ENCODE peak calls at places on chromosomes 13 and 19, in six cellular contexts. C is lower leg skin, N is coronary artery, F is GM20000, Q is choroid plexus epithelial cell, W is tibial nerve. L is an unnamed sample.

GRCh38 chr19:17867087-17867486 is 4.7 kb upstream of the SLC5A5 start:
- DNase-seq in C (no peak), N (no peak), F (no peak), Q (no peak), W (no peak), L (no peak)

GRCh38 chr13:48126944-48127814 is 32.3 kb upstream of the MED4 start:
- DNase-seq in C (no peak), N (peak), F (peak), Q (peak), W (peak), L (peak)

GRCh38 chr13:111537115-111537728 is 216.8 kb downstream of the TEX29 start:
- DNase-seq in C (peak), N (peak), F (no peak), Q (no peak), W (no peak), L (no peak)

GRCh38 chr19:7833225-7834156 is 3.5 kb downstream of the EVI5L start:
- DNase-seq in C (peak), N (no peak), F (no peak), Q (peak), W (peak), L (no peak)

GRCh38 chr19:35153701-35154534 is 617 bp upstream of the FXYD5 start:
- DNase-seq in C (no peak), N (no peak), F (peak), Q (peak), W (no peak), L (peak)

GRCh38 chr13:26839682-26840081 is 79.1 kb upstream of the GPR12 start:
- DNase-seq in C (peak), N (peak), F (no peak), Q (no peak), W (no peak), L (no peak)

GRCh38 chr13:48194392-48194754 is 38.6 kb upstream of the ITM2B start:
- DNase-seq in C (no peak), N (no peak), F (peak), Q (peak), W (no peak), L (peak)

GRCh38 chr13:59279024-59279423 is 884.7 kb downstream of the DIAPH3 start:
- DNase-seq in C (no peak), N (no peak), F (no peak), Q (no peak), W (no peak), L (no peak)

GRCh38 chr13:76389321-76389720 is 496.9 kb downstream of the KCTD12 start:
- DNase-seq in C (no peak), N (no peak), F (no peak), Q (no peak), W (no peak), L (no peak)

GRCh38 chr13:70297219-70297618 is 189.0 kb upstream of the KLHL1 start:
- DNase-seq in C (no peak), N (no peak), F (no peak), Q (no peak), W (no peak), L (no peak)

GRCh38 chr13:112929778-112930055 is 39.3 kb upstream of the MCF2L start:
- DNase-seq in C (no peak), N (no peak), F (no peak), Q (no peak), W (no peak), L (no peak)

GRCh38 chr19:3279306-3279705 is 54.8 kb downstream of the CELF5 start:
- DNase-seq in C (no peak), N (no peak), F (no peak), Q (no peak), W (no peak), L (no peak)

GRCh38 chr13:24681930-24682329 is 1.7 kb downstream of the ATP12A start:
- DNase-seq in C (no peak), N (no peak), F (no peak), Q (no peak), W (no peak), L (no peak)

GRCh38 chr13:110271313-110271712 is 35.6 kb downstream of the COL4A1 start:
- DNase-seq in C (peak), N (no peak), F (no peak), Q (no peak), W (no peak), L (no peak)

GRCh38 chr19:47723573-47723923 is 10.3 kb downstream of the EHD2 start:
- DNase-seq in C (no peak), N (peak), F (no peak), Q (peak), W (no peak), L (no peak)

GRCh38 chr13:74485757-74486156 is 351.6 kb upstream of the KLF12 start:
- DNase-seq in C (no peak), N (no peak), F (no peak), Q (no peak), W (no peak), L (no peak)

GRCh38 chr19:9309974-9310446 is 372 bp upstream of the ZNF699 start:
- DNase-seq in C (peak), N (peak), F (peak), Q (peak), W (peak), L (no peak)

GRCh38 chr13:29676535-29676934 is 81.0 kb upstream of the SLC7A1 start:
- DNase-seq in C (no peak), N (no peak), F (no peak), Q (no peak), W (no peak), L (no peak)

GRCh38 chr13:109778102-109778542 is 8.3 kb downstream of the IRS2 start:
- DNase-seq in C (no peak), N (no peak), F (no peak), Q (peak), W (no peak), L (no peak)

GRCh38 chr19:15025237-15025636 is 24.0 kb upstream of the CASP14 start:
- DNase-seq in C (no peak), N (no peak), F (peak), Q (peak), W (no peak), L (no peak)

GRCh38 chr13:72508392-72508791 is 219.0 kb downstream of the MZT1 start:
- DNase-seq in C (no peak), N (no peak), F (no peak), Q (no peak), W (no peak), L (no peak)

GRCh38 chr13:28493740-28494536 is 990 bp downstream of the FLT1 start:
- DNase-seq in C (no peak), N (no peak), F (peak), Q (no peak), W (no peak), L (no peak)

DNA sequence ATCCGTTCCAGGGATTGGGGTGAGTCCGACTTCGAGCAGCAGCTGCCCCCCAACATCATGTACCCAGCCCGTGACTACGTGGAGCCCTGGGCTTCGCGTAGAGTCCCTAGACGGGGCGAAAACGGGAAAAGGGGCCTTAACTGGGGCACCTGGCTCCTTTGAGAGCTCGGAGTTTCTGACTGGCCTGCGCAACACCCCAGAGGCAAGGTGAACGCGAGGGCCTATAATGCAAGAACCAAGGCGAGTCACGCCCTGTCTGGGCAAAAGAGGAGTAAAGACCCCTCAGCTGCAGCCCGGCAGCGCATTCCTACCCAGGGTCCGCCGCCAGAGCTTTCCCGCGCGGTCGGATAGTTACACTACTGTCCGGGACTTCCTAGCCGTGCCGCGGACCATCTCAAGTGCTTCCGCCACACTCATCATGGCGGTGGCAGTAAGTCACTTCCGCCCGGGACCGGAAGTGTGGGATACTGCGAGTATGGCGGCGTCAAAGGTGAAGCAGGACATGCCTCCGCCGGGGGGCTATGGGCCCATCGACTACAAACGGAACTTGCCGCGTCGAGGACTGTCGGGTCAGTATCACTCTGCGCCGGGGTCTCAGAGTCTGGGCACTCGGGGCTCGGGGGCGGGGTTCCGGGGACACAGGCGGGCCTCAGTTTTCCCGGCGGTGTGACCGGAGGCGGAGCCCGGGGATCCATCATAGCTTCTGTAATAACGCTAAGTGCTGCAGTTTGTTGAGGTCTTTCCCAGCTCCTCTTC is at the start of gene NDUFA13:
- DNase-seq in C (peak), N (peak), F (peak), Q (peak), W (peak), L (peak)
- TF ChIP-seq CTCF in C (no peak), N (no peak), F (no peak), Q (no peak), W (peak), L (no peak)

GRCh38 chr19:44512326-44513298 is 12.3 kb upstream of the ZNF180 start:
- DNase-seq in C (peak), N (no peak), F (no peak), Q (peak), W (no peak), L (no peak)
- TF ChIP-seq CTCF in C (no peak), N (no peak), F (no peak), Q (peak), W (no peak), L (peak)

GRCh38 chr13:46753917-46754316 is 43.0 kb downstream of the ESD start:
- DNase-seq in C (no peak), N (no peak), F (no peak), Q (no peak), W (no peak), L (no peak)

GRCh38 chr13:46749951-46750350 is 47.0 kb downstream of the ESD start:
- DNase-seq in C (no peak), N (no peak), F (no peak), Q (peak), W (no peak), L (no peak)

GRCh38 chr13:46754812-46755211 is 42.1 kb downstream of the ESD start:
- DNase-seq in C (no peak), N (no peak), F (no peak), Q (no peak), W (no peak), L (no peak)

GRCh38 chr13:46753137-46753536 is 43.8 kb downstream of the ESD start:
- DNase-seq in C (no peak), N (no peak), F (no peak), Q (no peak), W (no peak), L (no peak)

DNA sequence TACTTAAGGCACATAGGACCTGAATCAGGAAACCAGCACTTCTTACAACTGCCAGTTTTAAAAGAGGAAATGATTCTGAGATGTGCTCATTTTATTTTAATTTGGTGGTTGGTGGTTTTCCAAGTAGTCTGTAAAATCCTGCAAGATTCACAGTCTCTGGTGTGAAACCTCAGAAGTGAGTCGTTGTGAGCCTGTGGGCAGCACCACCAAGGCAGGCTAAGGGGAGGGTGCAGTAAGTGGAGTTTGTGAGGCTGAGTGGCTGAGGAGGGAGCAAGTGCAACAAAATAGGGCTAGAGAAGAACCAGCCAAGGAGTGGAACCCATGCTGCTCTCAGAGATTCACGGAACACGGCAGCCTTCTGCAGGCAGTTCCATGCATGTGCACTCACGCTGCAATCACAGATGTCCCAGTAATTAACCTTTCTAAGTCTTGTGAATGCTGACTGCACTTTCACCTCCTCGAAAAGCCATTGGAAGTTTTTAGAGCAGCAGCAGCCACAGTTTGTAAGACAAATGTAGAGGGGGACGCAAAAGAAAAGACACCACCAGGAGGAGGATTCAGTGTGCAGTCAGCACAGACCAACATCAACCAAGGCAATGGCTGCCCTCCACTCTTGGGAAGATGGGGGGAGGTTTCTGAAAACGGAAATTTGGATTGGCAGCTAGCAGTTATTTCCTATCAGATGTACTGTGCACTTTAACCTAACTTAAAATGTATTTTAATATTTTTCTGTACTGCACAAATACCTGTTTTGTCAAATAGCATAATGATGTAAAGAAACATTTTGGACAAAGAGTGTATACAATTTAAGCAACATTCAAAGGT is 44.9 kb downstream of the ESD start:
- DNase-seq in C (no peak), N (no peak), F (peak), Q (peak), W (no peak), L (peak)
- TF ChIP-seq CTCF in C (no peak), N (no peak), F (peak), Q (peak), W (no peak), L (no peak)

DNA sequence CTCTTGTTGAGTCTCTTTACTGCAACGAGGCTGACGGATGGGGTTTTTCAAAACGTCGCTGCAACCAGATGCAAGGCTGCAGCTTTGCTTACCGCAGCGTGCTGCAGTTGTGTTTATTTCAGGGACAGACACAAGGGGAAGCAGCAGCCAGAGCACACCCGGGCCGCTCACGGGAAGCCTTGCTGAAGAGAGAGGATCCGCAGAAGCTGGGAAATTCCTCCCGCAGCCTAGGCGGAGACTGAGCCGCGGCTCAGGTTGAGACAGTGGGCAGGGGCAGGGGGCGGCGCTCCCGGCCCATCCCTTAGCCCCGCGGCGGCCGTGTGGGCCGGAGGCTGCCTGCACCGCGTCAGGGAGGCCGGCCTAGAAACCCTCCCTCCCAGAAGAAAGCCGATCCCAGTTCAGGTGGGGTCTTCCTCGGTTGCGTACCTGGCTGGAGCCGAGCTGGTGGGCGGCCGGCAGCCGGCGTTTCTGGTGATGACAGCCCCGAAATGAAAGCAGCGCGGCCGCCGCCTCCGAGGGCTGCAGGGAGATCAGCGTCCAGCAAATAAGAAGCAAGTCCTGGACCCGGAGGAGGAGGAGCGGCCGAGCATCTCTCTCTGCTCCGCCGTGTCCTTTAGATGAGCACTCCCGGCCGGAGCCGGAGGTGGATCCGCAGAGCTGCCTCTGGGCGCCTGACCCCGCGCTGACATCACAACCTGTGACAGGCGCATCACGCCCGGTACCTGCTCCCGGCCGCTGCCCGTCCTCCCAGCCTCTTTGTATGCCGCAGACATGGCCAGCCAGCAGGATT is at the start of gene FRY:
- DNase-seq in C (peak), N (peak), F (peak), Q (peak), W (peak), L (peak)
- TF ChIP-seq CTCF in C (no peak), N (no peak), F (no peak), Q (peak), W (peak), L (no peak)

GRCh38 chr19:37172368-37173366 is at the start of gene ZNF585A:
- DNase-seq in C (peak), N (peak), F (peak), Q (peak), W (peak), L (peak)
- TF ChIP-seq CTCF in C (no peak), N (no peak), F (no peak), Q (peak), W (no peak), L (peak)

GRCh38 chr13:23570931-23571330 is 719 bp downstream of the TNFRSF19 start:
- DNase-seq in C (no peak), N (no peak), F (no peak), Q (peak), W (no peak), L (no peak)
- TF ChIP-seq CTCF in C (no peak), N (no peak), F (no peak), Q (peak), W (no peak), L (peak)

GRCh38 chr13:103883152-103883551 is 816.9 kb upstream of the SLC10A2 start:
- DNase-seq in C (peak), N (no peak), F (no peak), Q (peak), W (peak), L (no peak)
- TF ChIP-seq CTCF in C (no peak), N (no peak), F (no peak), Q (peak), W (peak), L (no peak)

DNA sequence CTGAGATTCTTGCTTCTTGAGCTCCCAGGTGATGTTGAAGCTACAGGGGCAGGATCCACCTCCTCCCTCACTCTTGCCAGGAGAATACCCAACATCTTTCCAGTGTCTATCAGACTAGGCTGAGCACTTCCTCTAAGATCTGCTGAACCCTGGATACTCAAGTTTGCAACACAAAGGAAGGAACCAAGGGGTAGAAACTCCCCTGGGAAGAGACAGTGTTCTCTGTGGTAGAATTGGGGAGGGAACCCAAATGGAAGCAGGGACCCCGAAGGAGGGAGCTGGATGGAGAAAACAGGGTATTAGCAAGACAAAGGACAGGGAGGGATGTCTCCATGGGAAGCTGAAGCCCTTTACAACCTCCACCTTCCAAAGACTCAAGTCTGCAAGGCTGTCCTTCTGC is 117.6 kb downstream of the DNAJC15 start:
- DNase-seq in C (no peak), N (no peak), F (no peak), Q (no peak), W (no peak), L (no peak)
- TF ChIP-seq CTCF in C (no peak), N (no peak), F (no peak), Q (no peak), W (no peak), L (no peak)

GRCh38 chr19:19223636-19224035 is 11.9 kb downstream of the NCAN start:
- DNase-seq in C (no peak), N (no peak), F (no peak), Q (no peak), W (no peak), L (no peak)

GRCh38 chr19:19226204-19226603 is 14.4 kb downstream of the NCAN start:
- DNase-seq in C (no peak), N (no peak), F (no peak), Q (no peak), W (no peak), L (no peak)

GRCh38 chr19:19226663-19227062 is 14.9 kb downstream of the NCAN start:
- DNase-seq in C (no peak), N (no peak), F (no peak), Q (no peak), W (no peak), L (no peak)

GRCh38 chr19:19224150-19224851 is 12.5 kb downstream of the NCAN start:
- DNase-seq in C (no peak), N (no peak), F (no peak), Q (no peak), W (no peak), L (no peak)

DNA sequence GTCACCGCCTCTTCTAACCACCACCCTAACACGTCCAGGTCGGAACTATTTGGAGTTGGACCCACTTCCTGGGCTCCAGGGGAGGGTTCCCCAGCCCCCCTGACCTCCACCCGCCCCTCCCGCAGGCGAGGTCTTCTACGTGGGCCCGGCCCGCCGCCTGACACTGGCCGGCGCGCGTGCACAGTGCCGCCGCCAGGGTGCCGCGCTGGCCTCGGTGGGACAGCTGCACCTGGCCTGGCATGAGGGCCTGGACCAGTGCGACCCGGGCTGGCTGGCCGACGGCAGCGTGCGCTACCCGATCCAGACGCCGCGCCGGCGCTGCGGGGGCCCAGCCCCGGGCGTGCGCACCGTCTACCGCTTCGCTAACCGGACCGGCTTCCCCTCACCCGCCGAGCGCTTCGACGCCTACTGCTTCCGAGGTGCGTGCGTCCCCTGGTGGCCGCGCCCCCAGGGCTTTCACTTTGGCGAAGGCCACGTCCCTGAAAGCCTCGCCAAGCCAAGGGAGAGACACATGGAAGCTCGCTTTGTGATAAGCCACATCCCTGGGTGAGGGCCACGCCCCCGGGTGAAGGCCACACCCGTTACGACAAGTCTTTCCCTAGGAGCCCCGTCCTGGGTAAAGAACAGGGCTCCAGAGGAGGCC is 13.2 kb downstream of the NCAN start:
- DNase-seq in C (peak), N (no peak), F (peak), Q (peak), W (no peak), L (peak)
- TF ChIP-seq CTCF in C (peak), N (peak), F (peak), Q (peak), W (peak), L (peak)

L was measured in GM10248.